ENCODE peak calls at places on chromosomes 4 and X, in five cellular contexts. Y is adrenal gland; N is testis; G is effector memory CD4-positive, alpha-beta T cell; Z is adipocyte. V is an unnamed sample. For H3K27me3 and H3K9me3, the result is how much of the 10 kb centered on the place peaks cover.

GRCh38 chr4:11698846-11699590 is 270.3 kb upstream of the HS3ST1 start:
- DNase-seq in Z (peak), N (no peak), G (no peak), Y (no peak), V (no peak)

GRCh38 chr4:38563703-38564490 is 100.1 kb upstream of the KLF3 start:
- DNase-seq in Z (peak), N (no peak), G (no peak), Y (no peak), V (no peak)

GRCh38 chr4:126897038-126897437 is 735.7 kb upstream of the INTU start:
- DNase-seq in Z (no peak), N (no peak), G (no peak), Y (no peak), V (no peak)

GRCh38 chr4:94613248-94613647 is 144.5 kb upstream of the BMPR1B start:
- DNase-seq in Y (no peak), G (no peak), N (no peak), Z (no peak), V (no peak)

GRCh38 chr4:128347175-128347868 is 59.7 kb upstream of the PGRMC2 start:
- DNase-seq in N (no peak), G (no peak), Y (peak), Z (peak), V (no peak)

GRCh38 chrX:82775426-82775825 is 732.7 kb upstream of the POU3F4 start:
- DNase-seq in N (no peak), Z (no peak), Y (no peak), G (no peak), V (no peak)

GRCh38 chrX:37383313-37383712 is 34.1 kb downstream of the PRRG1 start:
- DNase-seq in N (no peak), G (no peak), Y (no peak), Z (peak), V (no peak)

GRCh38 chrX:9729161-9729885 is 36.3 kb downstream of the GPR143 start:
- DNase-seq in Y (no peak), G (no peak), Z (peak), N (no peak), V (no peak)

GRCh38 chr4:153488719-153489384 is 22.7 kb downstream of the TMEM131L start:
- DNase-seq in G (no peak), N (no peak), Y (no peak), Z (no peak), V (peak)

GRCh38 chrX:94831364-94831763 is 1157.4 kb downstream of the FAM133A start:
- DNase-seq in N (no peak), G (no peak), Y (no peak), Z (peak), V (no peak)

GRCh38 chrX:118199997-118200396 is 83.4 kb upstream of the KLHL13 start:
- DNase-seq in G (no peak), Y (no peak), N (no peak), Z (no peak), V (no peak)

GRCh38 chr4:33649015-33649414 is 2595.3 kb downstream of the ARAP2 start:
- DNase-seq in Z (peak), Y (no peak), G (no peak), N (no peak), V (no peak)

GRCh38 chrX:40933132-40934078 is 151.8 kb upstream of the USP9X start:
- DNase-seq in G (no peak), Z (peak), Y (peak), N (no peak), V (no peak)

GRCh38 chrX:136215559-136215958 is 35.6 kb downstream of the MAP7D3 start:
- DNase-seq in G (no peak), Y (no peak), Z (no peak), N (no peak), V (no peak)

GRCh38 chr4:182175788-182176519 is 67.2 kb upstream of the TENM3 start:
- DNase-seq in G (no peak), Y (no peak), N (no peak), Z (no peak), V (no peak)

GRCh38 chr4:38681283-38682066 is 17.5 kb downstream of the KLF3 start:
- DNase-seq in N (no peak), Y (no peak), G (no peak), Z (no peak), V (no peak)

GRCh38 chrX:40922307-40922706 is 162.9 kb upstream of the USP9X start:
- DNase-seq in Y (peak), G (no peak), N (no peak), Z (peak), V (no peak)

GRCh38 chr4:22389240-22389871 is 126.5 kb downstream of the ADGRA3 start:
- DNase-seq in Z (peak), G (no peak), Y (peak), N (peak), V (no peak)

GRCh38 chr4:140372607-140373327 is 679 bp upstream of the SCOC start:
- DNase-seq in Z (peak), N (peak), G (peak), Y (peak), V (no peak)

DNA sequence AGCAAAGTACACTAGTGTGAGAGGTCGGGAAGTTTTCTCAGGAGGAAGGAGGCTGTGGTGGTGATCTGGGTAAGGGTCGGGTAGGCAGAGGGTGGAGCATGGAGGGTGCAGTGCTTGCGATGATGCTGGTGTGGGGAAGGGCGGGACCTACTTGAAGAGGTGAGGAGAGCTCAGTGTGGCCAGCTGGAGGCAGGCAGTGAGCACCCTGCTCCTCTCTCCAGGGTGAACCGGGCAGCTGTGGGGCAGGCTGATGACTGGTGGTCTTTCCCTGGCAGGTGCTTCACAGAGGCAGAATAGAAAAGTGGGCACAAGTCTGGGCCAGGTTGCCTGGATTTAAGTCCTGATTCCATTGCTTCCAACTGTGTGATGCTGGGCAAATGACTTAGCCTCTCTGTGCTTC is 73.0 kb downstream of the NSUN7 start:
- DNase-seq in N (no peak), G (no peak), Z (no peak), Y (no peak), V (no peak)
- H3K4me3 ChIP-seq in N (no peak), G (no peak), Z (no peak), Y (no peak), V (no peak)

DNA sequence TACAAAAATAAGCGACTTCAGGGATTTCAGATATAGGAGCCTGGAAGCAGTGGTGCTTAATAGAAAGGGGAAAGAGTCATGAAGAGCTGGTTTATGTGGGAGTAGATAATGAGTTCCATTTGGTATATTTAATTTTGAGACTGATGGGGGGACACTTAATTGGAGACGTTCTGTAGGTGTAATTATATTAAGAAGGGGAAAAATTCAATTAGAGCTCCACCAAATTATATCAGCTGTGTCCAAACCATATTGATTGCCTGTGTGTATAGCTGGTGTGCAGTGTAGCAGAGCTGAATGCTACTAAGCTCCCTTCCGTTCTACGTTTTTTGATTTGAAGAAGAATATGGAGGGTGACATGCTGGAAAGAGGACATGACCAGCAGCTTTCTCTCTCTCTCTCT is 282.3 kb downstream of the DMD start:
- DNase-seq in Y (no peak), Z (no peak), N (no peak), G (no peak), V (no peak)
- H3K27me3 ChIP-seq in Y (under half), Z (under half), N (under half), G (under half), V (under half)

DNA sequence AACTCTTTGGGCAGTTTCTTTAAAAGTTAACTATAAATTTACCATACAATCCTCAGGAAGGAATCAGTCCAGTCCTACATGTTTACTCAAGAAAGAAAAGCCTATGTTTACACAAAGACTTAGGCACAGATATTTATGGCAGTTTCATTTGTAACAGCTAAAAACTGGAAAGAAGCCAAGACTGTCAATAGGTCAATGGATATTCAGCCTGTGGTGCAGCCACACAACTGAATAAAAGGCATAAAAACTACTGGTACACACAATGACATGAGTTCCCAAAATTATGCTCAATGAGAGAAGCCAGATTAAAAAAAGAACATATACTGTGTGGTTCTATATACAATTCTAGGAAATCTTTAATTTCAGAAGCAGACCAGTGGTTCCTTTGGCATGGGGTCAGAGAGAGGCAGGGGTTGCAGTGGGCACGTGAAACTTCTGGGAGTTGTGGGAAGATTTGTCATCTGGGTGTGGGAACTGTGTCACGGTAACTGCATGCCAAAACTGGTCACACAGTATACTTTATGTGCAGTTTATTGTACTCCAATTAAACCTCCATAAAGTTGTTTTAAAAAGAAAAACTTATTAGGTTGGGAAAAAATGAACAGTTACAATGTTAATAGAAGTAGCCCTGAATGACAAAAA is 26.8 kb upstream of the STS start:
- DNase-seq in N (no peak), Z (peak), G (no peak), Y (no peak), V (no peak)
- H3K9me3 ChIP-seq in N (under half), Z (under half), G (under half), Y (under half), V (under half)

DNA sequence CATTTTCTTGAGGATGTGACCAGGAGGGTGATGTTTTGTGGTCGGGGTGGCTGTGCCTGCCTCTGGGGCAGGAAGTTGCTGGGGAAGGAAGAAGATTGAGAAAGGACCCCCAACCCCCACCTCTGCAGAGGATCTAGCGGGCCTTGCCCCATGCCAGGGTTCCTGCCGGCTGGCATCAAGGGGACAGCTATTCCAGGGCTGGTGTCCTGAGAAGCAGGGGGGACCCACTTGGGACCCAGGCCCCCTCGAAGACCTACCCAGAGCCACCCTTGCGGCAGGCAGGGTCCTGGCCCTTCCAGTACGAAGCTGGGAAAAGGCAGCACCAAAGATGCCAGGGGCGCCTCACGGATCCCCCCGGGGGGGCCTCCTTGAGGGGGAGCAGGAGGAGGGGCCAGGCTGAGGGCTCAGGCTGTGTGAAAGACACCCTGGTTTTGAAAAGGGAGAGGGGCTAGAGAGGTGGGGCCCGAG is 6.6 kb downstream of the SH3BP2 start:
- DNase-seq in Z (no peak), N (no peak), Y (peak), G (no peak), V (peak)
- H3K4me3 ChIP-seq in Z (no peak), N (no peak), Y (no peak), G (peak), V (peak)

GRCh38 chr4:4851906-4852305 is 7.6 kb upstream of the MSX1 start:
- DNase-seq in G (no peak), N (no peak), Y (no peak), Z (no peak), V (no peak)

GRCh38 chr4:4849524-4850193 is 9.8 kb upstream of the MSX1 start:
- DNase-seq in Y (no peak), N (no peak), Z (no peak), G (no peak), V (no peak)

GRCh38 chr4:4849106-4849505 is 10.4 kb upstream of the MSX1 start:
- DNase-seq in Y (no peak), N (no peak), G (no peak), Z (no peak), V (no peak)

GRCh38 chr4:4852591-4853362 is 6.7 kb upstream of the MSX1 start:
- DNase-seq in Z (peak), Y (no peak), G (no peak), N (peak), V (no peak)

GRCh38 chr4:4851081-4851480 is 8.4 kb upstream of the MSX1 start:
- DNase-seq in G (no peak), N (no peak), Z (no peak), Y (no peak), V (no peak)
- H3K27me3 ChIP-seq in G (under half), N (under half), Z (under half), Y (under half), V (under half)

DNA sequence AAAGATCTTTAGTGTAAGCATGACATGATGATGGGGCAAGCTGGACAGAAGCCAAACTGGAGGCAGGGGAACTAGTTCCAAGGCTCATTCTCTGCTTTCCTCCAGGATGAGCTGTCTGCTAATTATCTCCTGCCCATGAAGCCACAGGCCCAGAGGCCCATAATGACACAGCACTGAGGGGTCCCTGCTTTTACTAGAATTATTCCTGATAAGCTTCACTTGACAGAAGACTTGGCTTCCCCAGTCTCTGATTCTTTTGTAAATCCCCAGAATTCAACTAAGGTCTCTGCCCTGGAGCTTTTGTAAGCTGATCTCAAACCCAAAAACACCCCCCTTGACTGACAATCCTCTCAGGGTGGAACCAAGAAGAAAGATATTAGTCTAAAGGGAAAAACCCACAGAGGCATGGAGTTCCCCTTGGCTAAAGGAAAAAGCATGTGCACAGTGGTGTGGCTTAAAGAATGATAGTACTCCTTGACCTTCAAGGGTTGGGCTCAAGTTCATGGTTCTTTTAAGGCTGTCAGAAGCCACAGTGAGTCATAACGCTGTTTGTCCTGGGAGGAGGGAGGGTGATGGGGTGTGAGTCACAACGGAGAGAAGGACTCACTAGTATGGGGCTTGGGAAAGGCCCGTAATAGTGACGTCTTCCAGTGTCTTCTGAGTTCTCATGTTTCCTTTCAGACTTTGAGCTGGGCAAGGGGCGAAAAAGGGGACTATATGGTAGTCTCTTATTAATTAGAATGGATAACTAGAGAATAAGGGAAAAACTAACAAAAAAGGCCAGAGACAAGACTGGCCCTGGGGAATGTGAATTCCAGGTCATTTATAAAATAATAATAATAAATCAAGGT is 146.0 kb upstream of the CPEB2 start:
- DNase-seq in G (no peak), Y (peak), N (no peak), Z (peak), V (no peak)
- H3K9me3 ChIP-seq in G (under half), Y (under half), N (under half), Z (under half), V (under half)

DNA sequence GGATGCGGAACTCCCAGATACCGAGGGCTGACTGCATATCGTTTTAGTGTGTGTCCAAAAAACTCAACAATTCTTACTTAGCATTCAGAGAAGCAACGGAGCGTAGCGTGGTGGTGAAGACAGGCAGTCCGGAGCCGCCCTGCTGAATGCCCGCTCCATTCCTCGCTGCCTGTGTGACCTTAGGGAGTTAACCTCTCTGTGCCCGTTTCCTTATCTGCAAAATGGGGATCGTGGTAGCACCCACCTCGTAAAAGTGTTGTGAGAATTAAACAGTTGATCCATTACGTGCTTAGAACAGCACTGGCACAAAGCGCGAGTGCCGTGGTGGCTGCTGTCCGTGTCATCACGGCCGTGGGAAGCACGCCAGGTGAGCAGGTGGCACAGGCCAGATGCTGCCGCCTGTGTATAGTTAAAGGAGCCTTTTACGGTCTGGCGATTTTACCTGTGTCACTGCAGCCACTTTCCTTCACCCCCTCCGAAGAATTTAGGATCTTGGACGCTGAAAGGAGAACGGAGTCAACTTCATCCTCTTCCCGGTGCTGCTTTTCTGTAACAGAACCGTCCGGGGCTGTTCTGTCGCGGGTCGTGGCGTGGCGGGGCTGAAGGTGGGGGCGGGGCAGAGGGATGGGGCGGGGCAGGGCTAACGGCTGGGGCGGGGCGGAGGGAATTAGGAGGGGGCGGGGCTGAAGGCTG is 884 bp downstream of the CCDC110 start:
- DNase-seq in Z (peak), N (peak), Y (peak), G (no peak), V (peak)
- H3K4me3 ChIP-seq in Z (peak), N (peak), Y (peak), G (peak), V (peak)

V was measured in upper lobe of left lung.